ENCODE peak calls at places on chromosomes 2 and 18, in four cellular contexts. M, D, K and O are unnamed samples.

GRCh38 chr2:3102081-3102914 is 275.3 kb downstream of the EIPR1 start:
- DNase-seq in D (no peak), M (no peak), K (peak), O (no peak)

GRCh38 chr2:121694398-121695178 is 42.1 kb downstream of the NIFK start:
- DNase-seq in M (no peak), K (no peak), D (no peak), O (no peak)

GRCh38 chr2:137689549-137689948 is 274.7 kb upstream of the HNMT start:
- DNase-seq in D (no peak), M (no peak), K (no peak), O (no peak)

GRCh38 chr2:101638817-101639605 is 58.5 kb upstream of the MAP4K4 start:
- DNase-seq in D (no peak), M (no peak), K (no peak), O (no peak)

GRCh38 chr2:177250461-177250860 is 14.1 kb downstream of the NFE2L2 start:
- DNase-seq in M (no peak), D (no peak), K (no peak), O (no peak)

GRCh38 chr2:139386401-139386800 is 606.2 kb upstream of the NXPH2 start:
- DNase-seq in D (no peak), K (no peak), M (no peak), O (no peak)

GRCh38 chr2:141554810-141555209 is 576.0 kb downstream of the LRP1B start:
- DNase-seq in K (no peak), M (no peak), D (no peak), O (peak)

GRCh38 chr2:134401789-134402188 is 147.9 kb downstream of the MGAT5 start:
- DNase-seq in K (no peak), D (no peak), M (no peak), O (no peak)

GRCh38 chr2:233656443-233656842 is 15.3 kb upstream of the UGT1A9 start:
- DNase-seq in M (no peak), K (no peak), D (no peak), O (no peak)

GRCh38 chr2:131045286-131045924 is 47.9 kb downstream of the FAM168B start:
- DNase-seq in D (no peak), K (no peak), M (no peak), O (no peak)

GRCh38 chr2:113910110-113910717 is 20.3 kb downstream of the ACTR3 start:
- DNase-seq in M (no peak), D (no peak), K (no peak), O (no peak)

GRCh38 chr18:77131100-77131651 is 1.4 kb downstream of the MBP start:
- DNase-seq in M (no peak), K (no peak), D (no peak), O (no peak)

GRCh38 chr18:24544141-24544498 is 83.7 kb downstream of the HRH4 start:
- DNase-seq in M (no peak), D (no peak), K (peak), O (peak)

GRCh38 chr2:170770008-170770303 is 222 bp upstream of the ERICH2 start:
- DNase-seq in M (no peak), K (no peak), D (no peak), O (no peak)

GRCh38 chr2:111679202-111679601 is 204.8 kb downstream of the ANAPC1 start:
- DNase-seq in K (no peak), D (no peak), M (no peak), O (no peak)

GRCh38 chr18:36561046-36561445 is 263.5 kb downstream of the FHOD3 start:
- DNase-seq in K (peak), M (no peak), D (no peak), O (no peak)

GRCh38 chr18:48999569-48999968 is 48.8 kb upstream of the SMAD7 start:
- DNase-seq in K (no peak), M (no peak), D (no peak), O (no peak)

GRCh38 chr18:11040823-11041712 is 108.3 kb downstream of the PIEZO2 start:
- DNase-seq in M (peak), D (peak), K (peak), O (peak)

GRCh38 chr2:97967216-97967592 is 28.5 kb downstream of the TMEM131 start:
- DNase-seq in D (no peak), K (no peak), M (no peak), O (no peak)

GRCh38 chr2:9145109-9145751 is 61.4 kb upstream of the ASAP2 start:
- DNase-seq in D (no peak), M (no peak), K (no peak), O (no peak)

GRCh38 chr2:71530246-71530986 is 77.1 kb downstream of the DYSF start:
- DNase-seq in D (peak), M (peak), K (peak), O (peak)

GRCh38 chr2:54065411-54065810 is 50.0 kb upstream of the ACYP2 start:
- DNase-seq in K (no peak), D (no peak), M (no peak), O (no peak)

DNA sequence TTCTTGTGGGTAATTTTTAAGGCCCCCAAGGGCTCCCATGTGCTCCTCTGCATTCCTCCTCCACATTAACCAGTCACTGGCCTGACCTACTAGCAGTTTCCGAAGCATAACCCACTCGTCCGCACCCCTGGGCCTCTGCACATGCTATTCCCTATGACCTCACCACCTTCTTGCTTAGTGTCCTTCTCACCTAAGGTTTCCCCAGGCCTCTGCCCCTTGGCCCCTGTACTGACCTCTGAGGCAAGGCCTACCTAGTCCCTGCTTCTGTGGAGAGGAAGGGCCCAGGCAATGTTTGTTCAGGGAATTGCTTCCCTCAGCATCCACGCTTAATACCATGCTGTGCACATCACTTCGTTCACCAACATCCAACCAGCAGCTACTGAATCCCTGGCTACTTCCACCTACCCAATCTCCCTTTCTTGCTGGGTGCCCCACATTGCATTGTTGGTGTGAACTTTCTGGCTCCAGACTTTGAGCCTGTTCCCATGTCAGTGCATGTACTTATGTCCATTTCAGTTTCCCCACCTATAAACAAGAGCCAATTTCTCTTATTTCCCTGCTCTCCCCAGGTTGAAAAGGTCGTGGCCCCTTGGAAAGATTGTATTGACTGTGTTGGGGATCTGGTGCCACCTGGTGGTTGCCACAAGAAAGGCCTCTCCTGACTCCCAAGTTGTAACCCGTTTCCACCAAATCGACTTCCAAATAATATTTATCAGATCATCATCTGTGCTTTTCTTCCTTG is 19.2 kb upstream of the TMEM177 start:
- DNase-seq in K (peak), D (peak), M (peak), O (peak)
- TF ChIP-seq JUN in K (no peak), D (no peak), M (no peak), O (no peak)

DNA sequence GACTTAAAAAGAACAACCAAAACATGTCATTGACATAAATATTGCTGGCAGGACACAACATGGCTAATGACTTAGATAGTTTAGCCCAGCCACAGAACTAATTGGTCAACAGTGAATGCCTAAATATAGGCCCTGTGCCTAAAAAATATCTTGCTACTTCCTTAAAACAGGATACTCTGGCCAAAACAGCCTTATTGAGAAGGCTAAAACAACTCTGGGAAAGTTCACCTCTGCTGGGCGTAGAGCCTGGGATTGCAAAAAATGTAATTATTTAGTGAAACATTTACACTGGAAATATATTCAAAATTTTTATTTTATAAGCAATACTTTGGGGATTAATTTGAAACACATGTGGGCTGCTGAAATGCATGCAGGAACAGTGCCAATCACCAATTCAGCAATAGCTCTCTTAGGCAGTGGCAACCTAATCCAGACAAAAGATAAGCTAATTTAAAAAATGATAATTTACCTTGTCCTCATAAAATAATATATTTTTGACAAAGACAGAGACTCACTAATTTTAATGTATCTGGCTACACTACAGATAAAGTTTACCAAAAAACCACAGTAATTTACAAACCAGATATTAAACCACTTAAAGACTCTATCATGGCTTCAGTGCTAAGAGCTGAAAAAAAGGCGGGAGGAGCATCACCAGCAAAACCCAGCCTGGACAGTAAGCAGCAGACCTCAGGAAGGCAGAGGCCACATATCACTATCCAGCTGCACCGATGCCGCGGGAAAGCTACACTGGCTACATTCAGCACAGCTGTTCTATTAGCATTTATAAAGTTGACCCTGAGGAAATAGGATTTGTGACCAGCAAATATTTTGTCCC is 18.5 kb downstream of the TRAK2 start:
- DNase-seq in D (no peak), M (no peak), K (peak), O (no peak)
- TF ChIP-seq JUN in D (no peak), M (no peak), K (no peak), O (no peak)

GRCh38 chr2:119617455-119617854 is 61.5 kb upstream of the TMEM177 start:
- DNase-seq in K (no peak), M (no peak), D (no peak), O (no peak)
- TF ChIP-seq JUN in K (no peak), M (no peak), D (no peak), O (no peak)

DNA sequence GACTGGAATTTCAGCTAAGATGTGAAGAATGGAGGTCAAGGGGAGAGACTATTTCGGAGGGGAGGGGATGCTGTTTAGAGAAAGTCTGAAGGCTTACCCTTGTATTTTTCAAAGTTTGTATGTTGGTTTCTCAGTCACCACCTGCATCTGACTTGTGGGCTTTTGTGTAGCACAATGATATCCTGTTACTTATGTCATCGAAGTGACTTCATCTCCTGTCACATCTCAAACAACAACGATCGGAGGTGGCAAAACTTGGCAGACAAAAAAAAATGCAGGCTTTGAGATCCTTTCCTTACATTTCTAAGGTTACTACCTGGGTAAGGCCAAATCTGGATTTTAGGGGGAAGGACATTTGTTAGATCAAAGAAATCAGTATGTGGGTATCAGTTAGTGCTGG is 11.7 kb upstream of the CXCR4 start:
- DNase-seq in M (no peak), D (no peak), K (no peak), O (no peak)
- TF ChIP-seq JUN in M (no peak), D (no peak), K (no peak), O (no peak)

GRCh38 chr2:43070676-43071491 is 155.5 kb downstream of the ZFP36L2 start:
- DNase-seq in D (no peak), K (no peak), M (no peak), O (no peak)
- TF ChIP-seq JUN in D (no peak), K (no peak), M (no peak), O (no peak)

DNA sequence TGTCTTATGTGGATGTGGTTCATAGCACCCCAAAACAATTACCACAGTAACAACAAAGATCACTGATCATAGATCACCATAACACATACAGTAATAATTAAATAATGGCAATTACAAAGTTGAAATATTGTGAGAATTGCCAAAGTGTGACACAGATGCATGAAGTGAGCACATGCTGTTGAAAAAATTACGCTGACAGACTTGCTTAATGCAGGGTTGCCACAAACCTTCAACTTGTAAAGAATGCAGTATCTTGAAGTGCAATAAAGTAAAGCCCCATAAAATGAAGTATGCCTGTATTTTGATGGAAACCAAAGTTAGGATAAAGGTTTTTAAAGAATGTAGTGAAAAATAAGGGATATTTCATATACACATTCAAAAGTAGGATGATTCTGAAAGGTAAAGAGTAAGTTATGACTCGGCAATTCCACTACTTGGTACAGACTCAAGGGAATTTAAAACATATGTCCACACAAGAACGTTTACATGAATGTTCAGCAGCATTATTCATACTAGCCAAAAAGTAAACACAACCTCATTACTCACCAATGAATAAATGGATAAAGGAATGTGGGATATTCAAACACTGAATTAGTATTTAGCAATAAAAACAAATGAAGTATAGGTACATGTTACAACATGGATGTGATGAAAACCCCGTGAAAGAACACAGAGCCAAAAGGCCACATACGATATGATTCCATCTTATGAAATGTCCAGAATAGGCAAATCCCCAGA is 61.6 kb downstream of the SCN9A start:
- DNase-seq in M (no peak), D (no peak), K (no peak), O (no peak)
- TF ChIP-seq JUN in M (no peak), D (no peak), K (no peak), O (no peak)